ENCODE peak calls at places on chromosomes 11 and 22, in six cellular contexts. B is NCI-H1092; E is SJSA1; O is lung; T is activated CD4-positive, alpha-beta memory T cell treated with anti-CD3 and anti-CD28 coated beads for 36 hours; M is mesenchymal stem cell. U is an unnamed sample.

GRCh38 chr22:37569009-37569920 is 9.0 kb downstream of the CDC42EP1 start:
- DNase-seq in E (no peak), T (no peak), B (no peak), M (no peak), O (peak), U (no peak)

GRCh38 chr11:55707029-55707428 is 45.0 kb downstream of the OR4C6 start:
- DNase-seq in B (peak), T (no peak), E (peak), O (no peak), M (peak), U (no peak)

GRCh38 chr11:76808996-76809395 is 25.8 kb downstream of the TSKU start:
- DNase-seq in B (no peak), M (no peak), O (peak), E (no peak), T (no peak), U (peak)

GRCh38 chr11:33310720-33311500 is 53.7 kb downstream of the HIPK3 start:
- DNase-seq in O (no peak), M (peak), T (no peak), E (peak), B (no peak), U (no peak)

GRCh38 chr22:38872831-38873248 is 824 bp upstream of the CBX6 start:
- DNase-seq in B (peak), M (peak), T (peak), E (no peak), O (peak), U (no peak)

GRCh38 chr11:44992181-44992582 is 41.5 kb upstream of the TP53I11 start:
- DNase-seq in B (no peak), T (no peak), O (no peak), E (no peak), M (no peak), U (no peak)

GRCh38 chr11:75689861-75690641 is 21.2 kb upstream of the MAP6 start:
- DNase-seq in B (no peak), E (no peak), T (no peak), O (no peak), M (no peak), U (no peak)

GRCh38 chr11:6703247-6704063 is 20.3 kb upstream of the MRPL17 start:
- DNase-seq in B (no peak), E (no peak), O (peak), M (peak), T (peak), U (peak)

GRCh38 chr11:2175659-2176058 is 4.0 kb upstream of the TH start:
- DNase-seq in T (no peak), B (no peak), M (no peak), E (no peak), O (no peak), U (no peak)

GRCh38 chr11:63698976-63699733 is 17.9 kb downstream of the RTN3 start:
- DNase-seq in T (no peak), E (no peak), O (no peak), M (no peak), B (no peak), U (no peak)

GRCh38 chr22:44399906-44400762 is 87.4 kb upstream of the SHISAL1 start:
- DNase-seq in T (peak), M (no peak), B (no peak), E (no peak), O (no peak), U (peak)

GRCh38 chr22:23772315-23773246 is at the start of gene MMP11:
- DNase-seq in O (no peak), M (peak), B (peak), T (peak), E (peak), U (no peak)

GRCh38 chr11:58979222-58979621 is 39.9 kb downstream of the GLYATL1 start:
- DNase-seq in M (no peak), B (no peak), T (no peak), O (no peak), E (no peak), U (no peak)

U was measured in CD14-positive monocyte.